ENCODE peak calls at places on chromosomes 6 and 20, in five cellular contexts. S is transverse colon, D is tibial nerve, I is stomach, K is adrenal gland. L is an unnamed sample.
A peak's percentile ranks its signal among the peaks of the same experiment; 100 is the strongest.

GRCh38 chr6:34581561-34581920 is 25.4 kb upstream of the SPDEF start:
- DNase-seq in S (no peak), D (no peak), I (no peak), K (no peak), L (no peak)

GRCh38 chr20:47990507-47991132 is 205.3 kb upstream of the SULF2 start:
- DNase-seq in S (no peak), D (no peak), I (no peak), K (no peak), L (no peak)

GRCh38 chr6:47146426-47147174 is 104.5 kb upstream of the ADGRF1 start:
- DNase-seq in S (no peak), D (no peak), I (no peak), K (no peak), L (no peak)

GRCh38 chr6:154156135-154156948 is 117.3 kb downstream of the OPRM1 start:
- DNase-seq in S (peak; percentile 47), D (no peak), I (peak; percentile 68), K (peak; percentile 20), L (peak; percentile 29)

GRCh38 chr20:695165-695866 is 19.7 kb upstream of the SCRT2 start:
- DNase-seq in S (no peak), D (no peak), I (no peak), K (no peak), L (no peak)

GRCh38 chr6:136717297-136717990 is 74.8 kb downstream of the MAP3K5 start:
- DNase-seq in S (no peak), D (no peak), I (no peak), K (no peak), L (no peak)

GRCh38 chr6:167583412-167583811 is 243.3 kb upstream of the AFDN start:
- DNase-seq in S (no peak), D (no peak), I (no peak), K (no peak), L (no peak)

GRCh38 chr6:39377530-39377929 is 55.0 kb upstream of the KCNK16 start:
- DNase-seq in S (peak; percentile 73), D (peak; percentile 32), I (no peak), K (peak; percentile 72), L (peak; percentile 83)

GRCh38 chr20:6178537-6178936 is 55.7 kb upstream of the FERMT1 start:
- DNase-seq in S (no peak), D (no peak), I (no peak), K (no peak), L (no peak)

GRCh38 chr20:58838174-58838573 is 12.5 kb downstream of the GNAS-AS1 start:
- DNase-seq in S (no peak), D (no peak), I (no peak), K (no peak), L (no peak)
- H3K4me3 ChIP-seq in S (no peak overlapping the region), D (no peak overlapping the region), I (no peak overlapping the region), K (no peak overlapping the region), L (no peak overlapping the region)

GRCh38 chr6:25175656-25176055 is 103.5 kb upstream of the CARMIL1 start:
- DNase-seq in S (no peak), D (no peak), I (no peak), K (no peak), L (no peak)
- H3K4me1 ChIP-seq in S (peaks cover 24% of the 10 kb centered on the region), D (peaks cover 5% of the 10 kb centered on the region), I (peaks cover 5% of the 10 kb centered on the region), K (peaks cover 66% of the 10 kb centered on the region), L (peaks cover 10% of the 10 kb centered on the region)

GRCh38 chr20:25019381-25020155 is 27.0 kb upstream of the APMAP start:
- DNase-seq in S (peak; percentile 4), D (no peak), I (peak; percentile 74), K (no peak), L (peak; percentile 75)
- TF ChIP-seq POLR2A in S (no peak), D (no peak), I (no peak), K (no peak), L (no peak)

DNA sequence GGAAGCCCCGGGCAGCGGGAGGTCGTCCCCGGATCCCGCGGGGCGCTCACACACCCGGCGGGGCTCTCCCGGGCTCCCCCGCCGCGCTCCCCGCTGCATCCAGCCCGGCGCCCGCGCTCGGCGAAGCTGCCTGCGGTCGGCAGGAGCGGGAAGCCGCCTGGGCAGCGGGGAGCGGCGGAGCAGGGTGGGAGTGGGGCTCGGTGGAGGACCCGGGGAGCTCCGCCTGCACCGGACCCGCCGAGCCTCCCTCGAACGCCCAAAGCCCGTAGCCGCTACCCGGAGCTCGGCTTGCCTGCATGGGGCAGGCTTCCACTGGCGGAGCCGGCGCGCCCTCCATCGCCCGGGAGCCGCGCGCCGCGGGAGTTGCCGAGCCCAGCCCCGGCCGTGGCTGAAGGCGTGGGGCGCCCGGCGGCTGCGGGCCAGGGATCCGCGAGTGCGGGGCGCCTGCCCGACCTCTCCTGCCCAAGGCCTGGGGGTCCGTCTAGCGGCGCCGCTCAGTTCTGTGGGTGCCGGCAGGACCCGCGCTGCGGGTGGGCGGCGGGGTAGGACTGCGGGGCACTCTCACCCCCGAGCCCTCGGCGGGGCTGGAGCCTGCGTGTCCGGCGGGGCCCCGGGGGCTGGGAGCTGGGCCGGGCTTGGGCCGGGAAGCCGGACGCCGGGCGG is 671 bp downstream of the CDH4 start:
- DNase-seq in S (no peak), D (no peak), I (no peak), K (no peak), L (no peak)
- H3K4me3 ChIP-seq in S (peak overlapping the region; percentile 14), D (peak overlapping the region; percentile 53), I (peak overlapping the region; percentile 29), K (no peak overlapping the region), L (no peak overlapping the region)

DNA sequence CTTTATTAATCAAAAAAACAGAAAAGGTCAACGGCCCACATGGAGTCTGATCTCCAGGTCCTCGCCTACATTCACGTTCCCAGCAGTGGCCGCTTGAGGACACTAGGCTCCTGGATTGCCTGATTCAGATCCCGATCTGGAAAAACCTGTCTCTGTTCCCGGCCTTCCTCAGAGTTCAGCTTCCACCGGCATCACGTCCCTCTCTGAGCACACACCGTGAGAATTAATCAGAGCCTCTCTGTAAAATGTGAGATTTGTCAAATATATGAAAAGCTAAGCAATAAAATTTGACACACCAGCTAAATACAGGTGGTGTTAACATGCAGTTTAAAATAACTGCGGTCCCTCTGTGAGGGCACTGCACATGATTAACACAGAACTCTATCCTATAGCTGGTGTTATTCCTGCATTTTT is 122.8 kb upstream of the COL21A1 start:
- DNase-seq in S (peak; percentile 68), D (peak; percentile 33), I (peak; percentile 74), K (peak; percentile 58), L (peak; percentile 76)
- H3K4me1 ChIP-seq in S (peaks cover 28% of the 10 kb centered on the region), D (peaks cover 27% of the 10 kb centered on the region), I (peaks cover 15% of the 10 kb centered on the region), K (peaks cover 56% of the 10 kb centered on the region), L (peaks cover 28% of the 10 kb centered on the region)

GRCh38 chr6:157841211-157841840 is 18.3 kb downstream of the SNX9 start:
- DNase-seq in S (peak; percentile 41), D (no peak), I (peak; percentile 53), K (no peak), L (peak; percentile 31)
- TF ChIP-seq POLR2A in S (no peak), D (no peak), I (no peak), K (no peak), L (no peak)

GRCh38 chr6:28139860-28140500 is 1.7 kb upstream of the ZKSCAN8 start:
- DNase-seq in S (no peak), D (no peak), I (no peak), K (no peak), L (no peak)
- H3K4me3 ChIP-seq in S (no peak overlapping the region), D (no peak overlapping the region), I (no peak overlapping the region), K (no peak overlapping the region), L (no peak overlapping the region)

DNA sequence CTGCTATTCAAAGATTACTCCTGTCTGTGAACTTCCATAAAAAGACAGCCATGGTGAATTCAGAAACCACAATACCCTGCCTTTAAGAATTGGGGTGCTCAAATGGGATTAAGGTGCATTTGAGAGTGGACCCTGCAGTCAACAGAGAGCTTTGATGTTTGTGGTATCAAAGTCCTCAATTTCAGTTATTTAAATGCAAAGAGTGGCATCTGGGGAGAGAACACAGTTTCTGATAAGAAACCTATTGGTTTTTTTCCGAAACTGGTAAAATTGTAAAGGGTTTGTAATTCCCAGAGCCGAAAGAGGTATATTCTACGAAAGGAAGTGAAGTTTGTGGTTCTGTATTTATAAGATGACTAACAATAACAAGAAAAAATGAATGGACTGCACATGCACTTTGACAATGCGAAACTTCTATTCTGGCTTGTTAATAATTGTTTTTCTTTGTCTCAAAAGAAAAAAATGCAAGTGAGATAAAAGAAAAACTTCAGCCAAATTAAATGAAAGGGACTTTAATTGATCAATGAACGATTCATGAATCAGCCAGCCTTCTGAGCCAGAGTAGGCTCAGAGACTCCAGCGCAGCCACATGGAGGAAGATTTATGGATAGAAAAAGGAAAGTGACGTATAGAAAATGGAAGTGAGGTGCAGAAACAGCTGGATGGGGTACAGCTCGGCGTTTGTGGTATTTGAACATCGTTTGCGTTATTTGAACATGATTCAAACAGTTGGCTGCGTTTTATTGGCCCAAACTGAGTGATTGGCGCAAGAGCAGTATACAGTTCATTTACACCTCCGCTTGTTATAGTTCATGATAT is 70.5 kb upstream of the DUSP22 start:
- DNase-seq in S (no peak), D (no peak), I (no peak), K (no peak), L (no peak)
- H3K4me1 ChIP-seq in S (no peaks in the 10 kb centered on the region), D (no peaks in the 10 kb centered on the region), I (peaks cover 9% of the 10 kb centered on the region), K (peaks cover 4% of the 10 kb centered on the region), L (no peaks in the 10 kb centered on the region)

DNA sequence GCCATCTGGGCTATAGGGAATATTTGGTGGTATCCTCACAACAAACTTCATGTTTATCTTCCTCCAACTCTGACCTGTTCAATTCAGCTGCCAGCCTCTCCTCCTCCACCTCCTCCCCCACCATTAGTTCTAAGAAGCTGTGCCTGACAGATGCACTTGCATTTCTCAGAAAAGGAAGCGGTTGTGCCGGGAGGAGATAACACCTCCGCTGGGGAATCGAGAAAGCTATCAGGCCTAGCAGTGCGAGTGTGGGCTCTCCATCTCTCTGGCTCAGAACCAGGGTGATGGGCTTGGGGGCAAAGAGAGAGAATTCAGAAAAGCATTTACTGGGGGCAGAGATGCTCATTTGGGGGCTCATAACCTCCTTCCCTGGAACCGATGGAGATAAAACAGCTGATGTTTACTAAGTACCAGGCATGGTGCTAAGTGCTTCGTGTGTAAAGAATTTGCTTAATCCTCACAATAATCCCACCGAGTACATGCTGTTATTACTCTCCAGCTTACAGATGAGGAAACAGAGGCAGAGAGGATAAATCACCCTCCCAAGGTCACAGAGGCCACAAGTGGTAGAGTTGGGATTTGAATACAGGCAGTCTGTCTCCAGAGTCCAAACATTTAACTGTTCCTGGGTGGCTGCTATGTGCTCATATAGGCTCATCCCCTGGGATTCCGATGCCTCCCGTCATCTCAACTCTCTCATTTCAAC is 38.3 kb downstream of the COX4I2 start:
- DNase-seq in S (no peak), D (no peak), I (no peak), K (no peak), L (no peak)
- TF ChIP-seq POLR2A in S (no peak), D (no peak), I (no peak), K (no peak), L (no peak)